ENCODE peak calls at places on chromosomes 11 and 22, in ten cellular contexts. K is body of pancreas, E is heart left ventricle, M is cardiac muscle cell, N is lung, P is psoas muscle, G is tibial nerve, I is right cardiac atrium, F is brain microvascular endothelial cell, T is trophoblast cell. H is an unnamed sample.

GRCh38 chr11:14455648-14456430 is 43.8 kb downstream of the COPB1 start:
- DNase-seq in K (no peak), E (no peak), M (no peak), N (no peak), P (no peak), G (no peak), I (no peak), F (no peak), T (no peak), H (no peak)

GRCh38 chr11:132838621-132839020 is 693.7 kb downstream of the OPCML start:
- DNase-seq in K (no peak), E (no peak), M (no peak), N (no peak), P (no peak), G (no peak), I (no peak), F (peak), T (no peak), H (no peak)

GRCh38 chr11:122642971-122643370 is 12.6 kb upstream of the UBASH3B start:
- DNase-seq in K (no peak), E (no peak), M (no peak), N (no peak), P (no peak), G (no peak), I (no peak), F (peak), T (no peak), H (no peak)

GRCh38 chr11:28976012-28976800 is 868.0 kb downstream of the METTL15 start:
- DNase-seq in K (peak), E (no peak), M (no peak), N (no peak), P (no peak), G (no peak), I (no peak), F (no peak), T (no peak), H (no peak)

GRCh38 chr22:20174785-20175596 is 24.1 kb upstream of the CCDC188 start:
- DNase-seq in K (peak), E (no peak), M (peak), N (no peak), P (no peak), G (no peak), I (no peak), F (no peak), T (no peak), H (no peak)

GRCh38 chr11:91792779-91793262 is 431.8 kb upstream of the FAT3 start:
- DNase-seq in K (no peak), E (no peak), M (no peak), N (no peak), P (no peak), G (no peak), I (no peak), F (no peak), T (no peak), H (no peak)

GRCh38 chr11:94776351-94777321 is 8.5 kb downstream of the AMOTL1 start:
- DNase-seq in K (peak), E (no peak), M (no peak), N (no peak), P (peak), G (no peak), I (peak), F (no peak), T (peak), H (no peak)

GRCh38 chr11:67397986-67398660 is 3.5 kb downstream of the PPP1CA start:
- DNase-seq in K (no peak), E (peak), M (no peak), N (no peak), P (no peak), G (no peak), I (no peak), F (no peak), T (no peak), H (no peak)

GRCh38 chr22:27836181-27836580 is 34.6 kb upstream of the MN1 start:
- DNase-seq in K (no peak), E (no peak), M (no peak), N (no peak), P (no peak), G (no peak), I (no peak), F (no peak), T (peak), H (peak)

GRCh38 chr11:47616726-47617416 is 22.7 kb upstream of the C1QTNF4 start:
- DNase-seq in K (peak), E (no peak), M (peak), N (peak), P (no peak), G (peak), I (peak), F (peak), T (no peak), H (peak)

GRCh38 chr11:72778535-72779494 is 15.0 kb downstream of the STARD10 start:
- DNase-seq in K (peak), E (peak), M (no peak), N (no peak), P (no peak), G (no peak), I (no peak), F (no peak), T (no peak), H (no peak)

GRCh38 chr11:124760205-124760652 is 1.9 kb downstream of the ESAM start:
- DNase-seq in K (no peak), E (peak), M (peak), N (no peak), P (peak), G (no peak), I (no peak), F (no peak), T (no peak), H (no peak)

GRCh38 chr11:3954448-3955298 is 99.2 kb downstream of the STIM1 start:
- DNase-seq in K (no peak), E (no peak), M (no peak), N (no peak), P (no peak), G (no peak), I (no peak), F (no peak), T (peak), H (no peak)

GRCh38 chr11:122598971-122599370 is 56.6 kb upstream of the UBASH3B start:
- DNase-seq in K (no peak), E (no peak), M (no peak), N (no peak), P (no peak), G (no peak), I (no peak), F (peak), T (no peak), H (no peak)

GRCh38 chr22:40383905-40384304 is 13.5 kb downstream of the SGSM3 start:
- DNase-seq in K (no peak), E (no peak), M (no peak), N (no peak), P (no peak), G (no peak), I (no peak), F (peak), T (peak), H (peak)

GRCh38 chr11:64372802-64373597 is 14.0 kb downstream of the RPS6KA4 start:
- DNase-seq in K (peak), E (no peak), M (no peak), N (no peak), P (no peak), G (no peak), I (no peak), F (no peak), T (peak), H (peak)

GRCh38 chr11:123249354-123249753 is 54.3 kb upstream of the CLMP start:
- DNase-seq in K (no peak), E (no peak), M (no peak), N (no peak), P (no peak), G (no peak), I (no peak), F (no peak), T (no peak), H (no peak)

GRCh38 chr11:117183724-117184349 is 5.3 kb downstream of the SIDT2 start:
- DNase-seq in K (peak), E (no peak), M (no peak), N (peak), P (peak), G (peak), I (no peak), F (no peak), T (no peak), H (no peak)

GRCh38 chr22:19882446-19883381 is 28.0 kb upstream of the GNB1L start:
- DNase-seq in K (peak), E (peak), M (no peak), N (no peak), P (no peak), G (peak), I (peak), F (no peak), T (no peak), H (peak)

GRCh38 chr11:114166897-114167323 is 107.4 kb downstream of the ZBTB16 start:
- DNase-seq in K (no peak), E (no peak), M (no peak), N (no peak), P (no peak), G (peak), I (no peak), F (peak), T (no peak), H (no peak)

GRCh38 chr11:114197799-114198500 is 98.2 kb upstream of the NNMT start:
- DNase-seq in K (peak), E (peak), M (no peak), N (peak), P (peak), G (no peak), I (peak), F (peak), T (no peak), H (peak)

GRCh38 chr22:27045103-27045940 is 387.9 kb downstream of the MIAT start:
- DNase-seq in K (peak), E (no peak), M (no peak), N (no peak), P (no peak), G (no peak), I (no peak), F (peak), T (no peak), H (no peak)

GRCh38 chr11:45333023-45333422 is 46.9 kb upstream of the SYT13 start:
- DNase-seq in K (no peak), E (no peak), M (no peak), N (no peak), P (no peak), G (no peak), I (no peak), F (no peak), T (no peak), H (no peak)

GRCh38 chr11:95516786-95517185 is 272.8 kb downstream of the FAM76B start:
- DNase-seq in K (no peak), E (no peak), M (no peak), N (no peak), P (no peak), G (no peak), I (no peak), F (no peak), T (no peak), H (no peak)

GRCh38 chr11:69546735-69547370 is 65.4 kb downstream of the LINC01488 start:
- DNase-seq in K (no peak), E (no peak), M (no peak), N (no peak), P (no peak), G (no peak), I (no peak), F (no peak), T (no peak), H (no peak)

GRCh38 chr11:63738720-63739360 is 29.7 kb downstream of the ZFTA start:
- DNase-seq in K (peak), E (no peak), M (peak), N (peak), P (peak), G (peak), I (peak), F (peak), T (peak), H (peak)

GRCh38 chr11:14967581-14968214 is 4.5 kb downstream of the CALCA start:
- DNase-seq in K (no peak), E (no peak), M (no peak), N (no peak), P (no peak), G (no peak), I (no peak), F (no peak), T (no peak), H (no peak)

GRCh38 chr11:33256031-33256807 is 962 bp upstream of the HIPK3 start:
- DNase-seq in K (no peak), E (no peak), M (no peak), N (no peak), P (no peak), G (no peak), I (no peak), F (no peak), T (no peak), H (no peak)

GRCh38 chr22:27088026-27088425 is 430.6 kb downstream of the MIAT start:
- DNase-seq in K (no peak), E (no peak), M (no peak), N (no peak), P (no peak), G (no peak), I (no peak), F (peak), T (no peak), H (no peak)

DNA sequence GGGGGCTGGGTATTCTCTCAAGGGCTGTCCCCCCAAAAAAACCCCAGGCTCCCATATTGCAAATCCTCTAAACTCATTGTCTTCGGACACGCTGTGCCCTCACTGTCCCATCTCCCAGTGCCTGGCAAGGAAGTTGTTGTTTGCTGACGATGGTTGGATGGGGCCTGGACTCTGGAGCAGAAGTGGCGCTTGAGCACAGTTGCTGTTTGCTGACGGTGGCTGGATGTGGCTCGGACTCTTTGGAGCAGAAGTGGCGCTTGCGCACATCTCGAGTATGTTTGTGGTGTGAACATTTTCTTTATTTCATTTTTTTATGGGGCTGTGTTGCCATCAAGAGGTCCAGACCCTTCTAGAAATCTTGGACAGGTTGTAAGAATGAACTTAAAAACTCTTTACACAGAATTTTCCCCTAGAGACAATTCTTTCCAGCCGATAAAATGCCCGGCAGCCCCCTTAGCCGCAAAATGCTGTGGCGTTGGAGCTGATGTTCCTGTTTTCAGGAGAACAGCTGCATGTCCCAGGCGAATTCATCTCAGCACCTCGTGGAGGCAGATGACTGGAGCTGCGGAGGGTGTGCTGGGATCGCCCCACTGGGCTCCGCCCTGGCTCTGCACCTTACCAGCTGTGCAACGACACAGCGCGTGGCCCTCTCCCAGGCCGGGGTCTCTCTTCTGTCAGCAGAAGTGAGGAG is 1167.4 kb downstream of the BRD1 start:
- DNase-seq in K (no peak), E (no peak), M (no peak), N (no peak), P (no peak), G (no peak), I (no peak), F (no peak), T (no peak), H (no peak)
- H3K27ac ChIP-seq in K (no peak), E (no peak), M (no peak), N (no peak), P (no peak), G (peak), I (no peak), F (no peak), T (no peak), H (no peak)

GRCh38 chr22:37186997-37187522 is 987 bp downstream of the C1QTNF6 start:
- DNase-seq in K (no peak), E (no peak), M (no peak), N (no peak), P (peak), G (no peak), I (peak), F (no peak), T (peak), H (no peak)
- H3K4me3 ChIP-seq in K (no peak), E (no peak), M (no peak), N (no peak), P (peak), G (no peak), I (peak), F (peak), T (no peak), H (no peak)

DNA sequence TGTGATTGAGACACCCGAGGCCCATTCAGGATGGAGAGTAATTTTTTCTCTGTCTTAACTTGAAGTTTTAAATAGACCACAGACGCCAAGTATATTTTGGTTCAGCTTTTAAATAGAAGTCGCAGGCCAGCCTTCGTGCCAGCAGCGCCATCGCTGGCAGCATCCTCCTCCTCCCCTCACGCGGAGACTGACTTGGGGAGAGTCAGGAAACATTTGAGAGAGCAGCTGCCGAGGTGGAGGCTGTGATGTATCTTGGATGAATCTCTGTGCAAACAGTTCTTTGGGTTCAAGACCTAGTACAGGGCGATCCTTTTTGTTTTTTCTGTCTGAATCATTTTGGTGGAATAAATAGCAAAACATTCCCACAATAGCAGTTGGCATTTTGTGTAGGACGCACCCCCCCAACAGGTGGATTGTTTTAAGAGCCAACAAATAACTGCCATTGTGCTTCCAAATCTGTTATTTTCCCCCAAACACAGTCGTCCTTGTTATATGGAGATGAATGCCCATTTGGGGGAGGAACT is 920 bp upstream of the DMC1 start:
- DNase-seq in K (peak), E (peak), M (peak), N (no peak), P (peak), G (no peak), I (peak), F (no peak), T (no peak), H (peak)
- H3K27ac ChIP-seq in K (peak), E (peak), M (peak), N (peak), P (peak), G (peak), I (peak), F (no peak), T (no peak), H (peak)

GRCh38 chr22:30421695-30422480 is 3.7 kb upstream of the MTFP1 start:
- DNase-seq in K (no peak), E (no peak), M (no peak), N (no peak), P (no peak), G (no peak), I (no peak), F (peak), T (no peak), H (no peak)
- H3K4me3 ChIP-seq in K (no peak), E (peak), M (peak), N (no peak), P (peak), G (peak), I (no peak), F (peak), T (no peak), H (no peak)